ENCODE peak calls at places on chromosomes 5 and 9, in eight cellular contexts. K, J, X, Q, E, B, C and T are unnamed samples.

GRCh38 chr5:149439899-149440655 is 61.0 kb upstream of the IL17B start:
- DNase-seq in K (no peak), J (no peak), X (peak; percentile 59), Q (no peak), E (peak; percentile 96), B (peak; percentile 91), C (peak; percentile 95), T (peak; percentile 89)

GRCh38 chr9:106019017-106019692 is 324.8 kb downstream of the TMEM38B start:
- DNase-seq in K (no peak), J (no peak), X (no peak), Q (no peak), E (no peak), B (no peak), C (no peak), T (peak; percentile 26)

GRCh38 chr5:156753846-156754245 is 96.2 kb upstream of the PPP1R2B start:
- DNase-seq in K (no peak), J (no peak), X (no peak), Q (no peak), E (no peak), B (no peak), C (no peak), T (no peak)

GRCh38 chr5:135219868-135220267 is 179.2 kb downstream of the MACROH2A1 start:
- DNase-seq in K (no peak), J (no peak), X (no peak), Q (no peak), E (no peak), B (peak; percentile 14), C (no peak), T (no peak)

GRCh38 chr5:79133657-79134451 is 22.2 kb downstream of the BHMT start:
- DNase-seq in K (peak; percentile 71), J (peak; percentile 27), X (peak; percentile 69), Q (peak; percentile 71), E (peak; percentile 41), B (peak; percentile 72), C (peak; percentile 74), T (peak; percentile 83)

GRCh38 chr5:1226231-1226630 is 1.1 kb downstream of the SLC6A18 start:
- DNase-seq in K (no peak), J (no peak), X (no peak), Q (no peak), E (no peak), B (no peak), C (no peak), T (no peak)

GRCh38 chr5:89946514-89946913 is 463.0 kb downstream of the CETN3 start:
- DNase-seq in K (no peak), J (no peak), X (no peak), Q (no peak), E (no peak), B (no peak), C (no peak), T (no peak)

GRCh38 chr5:6462671-6463070 is 14.0 kb downstream of the UBE2QL1 start:
- DNase-seq in K (no peak), J (no peak), X (no peak), Q (no peak), E (no peak), B (no peak), C (no peak), T (no peak)

GRCh38 chr9:134130503-134131375 is 5.1 kb upstream of the WDR5 start:
- DNase-seq in K (peak; percentile 92), J (no peak), X (peak; percentile 89), Q (no peak), E (no peak), B (no peak), C (no peak), T (peak; percentile 63)

GRCh38 chr9:84953252-84953773 is 283.8 kb downstream of the NTRK2 start:
- DNase-seq in K (no peak), J (no peak), X (no peak), Q (no peak), E (no peak), B (peak; percentile 12), C (no peak), T (no peak)

GRCh38 chr9:34457266-34458012 is 931 bp downstream of the FAM219A start:
- DNase-seq in K (peak; percentile 75), J (peak; percentile 61), X (peak; percentile 48), Q (no peak), E (peak; percentile 69), B (peak; percentile 62), C (no peak), T (peak; percentile 84)

GRCh38 chr5:111999286-111999685 is 242.3 kb upstream of the NREP start:
- DNase-seq in K (no peak), J (no peak), X (no peak), Q (peak; percentile 46), E (no peak), B (no peak), C (no peak), T (no peak)

DNA sequence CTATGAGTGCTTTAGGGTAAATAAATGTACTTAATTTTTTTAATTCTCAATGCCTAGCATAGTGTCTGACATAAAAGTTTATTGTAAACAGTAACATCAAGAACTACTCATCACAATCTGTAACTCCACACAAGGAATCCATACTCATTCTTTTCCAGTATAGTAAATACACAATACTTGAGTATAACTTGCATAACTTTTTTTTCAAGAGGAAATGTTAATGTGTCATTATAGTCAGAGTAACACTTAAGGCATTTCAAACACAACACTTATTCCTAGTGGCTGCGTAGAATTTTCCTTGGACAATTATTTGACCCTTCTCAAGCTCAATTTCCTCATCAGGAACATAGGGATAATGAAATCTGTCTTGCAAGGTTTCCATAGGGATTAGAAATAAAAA is 584.3 kb downstream of the CAAP1 start:
- DNase-seq in K (no peak), J (no peak), X (no peak), Q (no peak), E (no peak), B (no peak), C (no peak), T (no peak)
- H3K4me3 ChIP-seq in K (no peak overlapping the region), J (no peak overlapping the region), X (no peak overlapping the region), Q (no peak overlapping the region), E (no peak overlapping the region), B (no peak overlapping the region), C (no peak overlapping the region), T (no peak overlapping the region)

GRCh38 chr9:77752566-77752965 is 104.4 kb upstream of the GNA14 start:
- DNase-seq in K (peak; percentile 9), J (no peak), X (no peak), Q (peak; percentile 83), E (no peak), B (no peak), C (no peak), T (no peak)

GRCh38 chr9:77753183-77753582 is 105.1 kb upstream of the GNA14 start:
- DNase-seq in K (no peak), J (no peak), X (no peak), Q (no peak), E (no peak), B (no peak), C (no peak), T (no peak)

GRCh38 chr9:77751341-77752091 is 103.4 kb upstream of the GNA14 start:
- DNase-seq in K (peak; percentile 43), J (no peak), X (no peak), Q (peak; percentile 26), E (peak; percentile 13), B (peak; percentile 57), C (peak; percentile 12), T (peak; percentile 79)

GRCh38 chr9:77759391-77759790 is 111.3 kb upstream of the GNA14 start:
- DNase-seq in K (no peak), J (no peak), X (no peak), Q (no peak), E (no peak), B (no peak), C (no peak), T (no peak)

GRCh38 chr9:77756449-77756848 is 108.3 kb upstream of the GNA14 start:
- DNase-seq in K (no peak), J (no peak), X (no peak), Q (no peak), E (no peak), B (no peak), C (no peak), T (no peak)
- TF ChIP-seq CTCF in K (no peak), J (no peak), X (no peak), Q (no peak), E (peak; percentile 12), B (no peak), C (no peak), T (no peak)

DNA sequence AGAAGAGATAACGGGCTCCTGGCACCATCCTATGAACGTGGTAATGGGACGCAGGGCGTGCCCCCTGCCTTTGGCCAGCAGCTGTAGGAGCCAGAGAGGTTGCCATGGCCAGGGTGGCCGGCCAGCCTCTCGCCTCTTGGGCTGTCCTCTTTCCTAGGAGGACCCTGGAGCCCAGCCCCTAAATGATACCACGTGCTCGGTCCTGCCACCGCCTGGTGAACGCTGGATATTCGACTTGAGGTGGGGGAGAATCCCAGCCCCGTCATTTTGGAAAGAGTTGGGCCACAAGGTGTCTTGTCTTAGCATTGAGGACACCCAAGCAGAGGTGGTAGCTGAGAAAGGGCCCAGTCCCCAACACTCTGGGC is 391 bp upstream of the NRG2 start:
- DNase-seq in K (peak; percentile 20), J (peak; percentile 30), X (no peak), Q (no peak), E (peak; percentile 78), B (no peak), C (no peak), T (no peak)
- H3K27ac ChIP-seq in K (peak overlapping the region; percentile 85), J (peak overlapping the region; percentile 82), X (no peak overlapping the region), Q (no peak overlapping the region), E (peak overlapping the region; percentile 47), B (no peak overlapping the region), C (no peak overlapping the region), T (no peak overlapping the region)

DNA sequence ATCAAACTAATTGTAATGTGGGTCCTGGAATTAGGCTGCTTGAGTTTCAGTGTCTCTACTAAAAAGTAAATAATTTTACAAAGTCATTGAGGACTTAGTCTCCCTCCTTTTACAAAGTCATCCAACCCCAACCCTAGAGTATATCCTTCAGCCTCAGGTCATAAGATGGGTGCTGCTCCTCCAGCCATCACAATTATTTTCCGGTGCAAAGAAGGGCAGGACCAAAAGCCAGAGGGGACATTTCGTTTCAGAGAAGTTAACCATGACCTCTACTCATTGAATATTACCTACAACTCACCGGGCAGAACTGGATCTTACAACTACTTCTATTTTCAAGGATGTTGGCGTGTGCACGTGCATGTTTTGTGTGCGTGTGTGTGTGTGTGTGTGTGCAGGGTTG is 60.5 kb upstream of the TNFSF8 start:
- DNase-seq in K (no peak), J (no peak), X (no peak), Q (no peak), E (no peak), B (no peak), C (no peak), T (no peak)
- H3K4me3 ChIP-seq in K (no peak overlapping the region), J (no peak overlapping the region), X (no peak overlapping the region), Q (no peak overlapping the region), E (no peak overlapping the region), B (no peak overlapping the region), C (no peak overlapping the region), T (no peak overlapping the region)

DNA sequence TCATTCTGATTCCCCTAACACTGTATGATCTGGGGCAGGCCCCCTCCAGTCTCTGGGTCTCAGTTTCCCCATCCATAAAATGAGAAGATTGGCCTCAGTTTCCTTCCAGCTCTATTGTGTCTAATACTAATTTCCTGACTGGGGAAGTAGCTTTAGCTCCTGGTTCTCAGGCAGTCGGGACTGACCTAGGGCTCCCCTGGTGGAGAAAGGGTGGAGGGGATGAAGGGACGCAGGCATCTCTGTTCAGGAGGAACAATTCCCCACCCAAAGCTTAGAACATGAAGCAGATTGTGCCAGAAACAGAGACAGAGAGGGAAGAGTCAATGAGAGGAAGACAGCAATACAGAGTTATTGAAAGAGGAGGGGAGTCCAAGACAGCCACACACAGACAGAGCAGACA is 14.2 kb upstream of the PTGS1 start:
- DNase-seq in K (no peak), J (no peak), X (no peak), Q (no peak), E (peak; percentile 30), B (no peak), C (no peak), T (no peak)
- TF ChIP-seq CTCF in K (no peak), J (no peak), X (no peak), Q (peak; percentile 66), E (no peak), B (no peak), C (no peak), T (peak; percentile 25)